ENCODE peak calls at places on chromosomes 3 and 15, in six cellular contexts. S is kidney, R is breast epithelium, B is mucosa of descending colon, A is HFF-Myc, Y is BJ. T is an unnamed sample.

GRCh38 chr3:194201953-194202666 is 66.2 kb downstream of the HES1 start:
- DNase-seq in S (no peak), R (no peak), B (no peak), A (no peak), Y (no peak), T (no peak)

GRCh38 chr3:125644036-125645025 is 49.0 kb upstream of the OSBPL11 start:
- DNase-seq in S (no peak), R (no peak), B (no peak), A (peak), Y (no peak), T (no peak)

GRCh38 chr3:178419078-178419477 is 117.2 kb upstream of the KCNMB2 start:
- DNase-seq in S (no peak), R (no peak), B (no peak), A (no peak), Y (no peak), T (no peak)

GRCh38 chr15:66720206-66721010 is 18.4 kb downstream of the SMAD6 start:
- DNase-seq in S (peak), R (no peak), B (no peak), A (no peak), Y (no peak), T (no peak)

GRCh38 chr3:127712461-127712860 is 39.7 kb downstream of the ABTB1 start:
- DNase-seq in S (peak), R (no peak), B (no peak), A (no peak), Y (no peak), T (no peak)

GRCh38 chr3:133488785-133489367 is 84.6 kb upstream of the CDV3 start:
- DNase-seq in S (no peak), R (no peak), B (no peak), A (peak), Y (peak), T (no peak)

GRCh38 chr3:5974637-5975322 is 787.3 kb downstream of the EDEM1 start:
- DNase-seq in S (no peak), R (no peak), B (no peak), A (no peak), Y (no peak), T (no peak)

GRCh38 chr3:41705893-41706292 is 256.0 kb downstream of the ULK4 start:
- DNase-seq in S (no peak), R (no peak), B (no peak), A (no peak), Y (no peak), T (no peak)

GRCh38 chr3:16102905-16103364 is 71.5 kb upstream of the GALNT15 start:
- DNase-seq in S (no peak), R (no peak), B (no peak), A (no peak), Y (peak), T (no peak)

GRCh38 chr3:134426660-134427181 is 52.5 kb upstream of the AMOTL2 start:
- DNase-seq in S (no peak), R (no peak), B (no peak), A (no peak), Y (no peak), T (no peak)

GRCh38 chr3:171349392-171349791 is 110.8 kb downstream of the TNIK start:
- DNase-seq in S (no peak), R (no peak), B (no peak), A (no peak), Y (peak), T (no peak)

GRCh38 chr3:141746962-141747361 is 8.9 kb downstream of the RNF7 start:
- DNase-seq in S (no peak), R (no peak), B (no peak), A (no peak), Y (no peak), T (no peak)

GRCh38 chr15:78415284-78415683 is 22.7 kb upstream of the IREB2 start:
- DNase-seq in S (no peak), R (no peak), B (no peak), A (no peak), Y (no peak), T (no peak)

GRCh38 chr3:121974601-121975111 is 47.4 kb downstream of the ILDR1 start:
- DNase-seq in S (no peak), R (no peak), B (no peak), A (no peak), Y (no peak), T (no peak)

GRCh38 chr3:71887256-71887655 is 102.3 kb upstream of the PROK2 start:
- DNase-seq in S (no peak), R (no peak), B (no peak), A (no peak), Y (no peak), T (no peak)

GRCh38 chr3:174821477-174821876 is 37.7 kb upstream of the NAALADL2 start:
- DNase-seq in S (no peak), R (no peak), B (no peak), A (no peak), Y (no peak), T (no peak)

GRCh38 chr3:110583373-110583935 is 488.2 kb upstream of the NECTIN3 start:
- DNase-seq in S (no peak), R (no peak), B (no peak), A (no peak), Y (no peak), T (no peak)

GRCh38 chr15:65576669-65577068 is 34.3 kb downstream of the INTS14 start:
- DNase-seq in S (no peak), R (no peak), B (no peak), A (no peak), Y (peak), T (no peak)

GRCh38 chr15:47726399-47726823 is 9.1 kb downstream of the SEMA6D start:
- DNase-seq in S (no peak), R (no peak), B (no peak), A (no peak), Y (no peak), T (no peak)

GRCh38 chr15:38477637-38478036 is 23.7 kb downstream of the FAM98B start:
- DNase-seq in S (no peak), R (no peak), B (no peak), A (no peak), Y (no peak), T (no peak)

GRCh38 chr15:92383528-92384326 is 10.0 kb upstream of the ST8SIA2 start:
- DNase-seq in S (no peak), R (no peak), B (no peak), A (no peak), Y (no peak), T (no peak)

GRCh38 chr3:188449421-188449820 is 295.5 kb downstream of the LPP start:
- DNase-seq in S (no peak), R (no peak), B (no peak), A (no peak), Y (no peak), T (no peak)

GRCh38 chr3:66453525-66454463 is 47.0 kb downstream of the LRIG1 start:
- DNase-seq in S (no peak), R (no peak), B (no peak), A (no peak), Y (no peak), T (no peak)

GRCh38 chr15:69782809-69783208 is 314.9 kb downstream of the TLE3 start:
- DNase-seq in S (no peak), R (no peak), B (no peak), A (no peak), Y (no peak), T (no peak)

GRCh38 chr15:69805248-69805953 is 292.3 kb downstream of the TLE3 start:
- DNase-seq in S (no peak), R (peak), B (no peak), A (no peak), Y (no peak), T (no peak)

GRCh38 chr3:184134746-184135148 is 411 bp upstream of the EIF2B5 start:
- DNase-seq in S (no peak), R (peak), B (no peak), A (no peak), Y (no peak), T (no peak)

GRCh38 chr15:90774731-90775521 is 57.8 kb downstream of the BLM start:
- DNase-seq in S (no peak), R (no peak), B (no peak), A (peak), Y (peak), T (no peak)

GRCh38 chr3:50167069-50167781 is 12.1 kb downstream of the SEMA3F start:
- DNase-seq in S (peak), R (no peak), B (peak), A (no peak), Y (no peak), T (no peak)

GRCh38 chr15:51438526-51438925 is 97.1 kb downstream of the GLDN start:
- DNase-seq in S (no peak), R (no peak), B (no peak), A (no peak), Y (no peak), T (no peak)

GRCh38 chr15:40286794-40287193 is 3.9 kb upstream of the ANKRD63 start:
- DNase-seq in S (no peak), R (no peak), B (no peak), A (no peak), Y (no peak), T (no peak)

GRCh38 chr15:40290540-40291087 is 7.8 kb upstream of the ANKRD63 start:
- DNase-seq in S (no peak), R (no peak), B (no peak), A (no peak), Y (no peak), T (no peak)

GRCh38 chr15:40287968-40288367 is 5.1 kb upstream of the ANKRD63 start:
- DNase-seq in S (no peak), R (no peak), B (no peak), A (no peak), Y (no peak), T (no peak)

GRCh38 chr15:40291088-40291574 is 8.3 kb upstream of the ANKRD63 start:
- DNase-seq in S (no peak), R (no peak), B (peak), A (no peak), Y (no peak), T (no peak)

GRCh38 chr15:40289140-40289775 is 6.4 kb upstream of the ANKRD63 start:
- DNase-seq in S (no peak), R (no peak), B (peak), A (no peak), Y (no peak), T (no peak)
- TF ChIP-seq CTCF in S (no peak), R (no peak), B (no peak), A (no peak), Y (no peak), T (no peak)

GRCh38 chr15:100926258-100926657 is 7.1 kb downstream of the LRRK1 start:
- DNase-seq in S (no peak), R (no peak), B (no peak), A (no peak), Y (no peak), T (no peak)
- TF ChIP-seq CTCF in S (no peak), R (no peak), B (no peak), A (peak), Y (no peak), T (no peak)

DNA sequence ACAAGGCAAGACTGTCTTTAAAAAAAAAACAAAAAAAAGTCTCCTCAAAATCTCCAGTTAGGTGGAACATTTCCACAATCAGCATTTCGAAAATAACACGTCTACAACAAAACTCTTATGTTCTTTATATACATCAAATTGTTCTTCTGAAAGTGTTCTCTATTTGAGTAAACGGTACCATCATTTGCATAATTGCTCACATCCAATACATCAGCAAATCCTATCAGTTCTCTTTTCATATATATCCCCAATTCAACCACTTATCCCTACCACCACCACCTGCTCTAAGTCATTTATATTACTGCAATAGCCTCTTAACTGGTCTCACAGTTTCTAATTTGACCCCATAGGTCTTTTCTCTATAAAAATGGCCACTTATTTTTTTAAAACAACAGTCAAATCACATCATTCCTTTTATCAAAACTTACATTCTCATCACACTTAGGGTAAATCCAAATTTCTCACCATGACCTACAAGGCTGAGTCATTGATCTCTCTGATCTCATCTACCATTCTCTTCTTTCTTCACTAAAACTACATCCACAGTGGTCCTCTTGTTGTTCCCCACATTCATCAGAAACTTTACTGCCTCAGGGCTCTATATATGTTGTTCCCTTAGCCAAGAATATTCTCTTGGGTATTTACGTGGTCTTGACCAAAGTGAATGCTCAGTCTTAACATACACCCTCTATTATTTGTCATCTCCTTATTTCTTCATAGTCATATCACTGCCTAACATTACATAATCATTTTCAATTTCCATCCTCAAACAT is 237.0 kb downstream of the SCAPER start:
- DNase-seq in S (no peak), R (no peak), B (no peak), A (no peak), Y (no peak), T (no peak)
- TF ChIP-seq CTCF in S (no peak), R (no peak), B (no peak), A (no peak), Y (no peak), T (no peak)

GRCh38 chr15:71411538-71412482 is 296.5 kb downstream of the THSD4 start:
- DNase-seq in S (no peak), R (no peak), B (peak), A (no peak), Y (peak), T (no peak)
- TF ChIP-seq CTCF in S (no peak), R (no peak), B (no peak), A (no peak), Y (peak), T (peak)

DNA sequence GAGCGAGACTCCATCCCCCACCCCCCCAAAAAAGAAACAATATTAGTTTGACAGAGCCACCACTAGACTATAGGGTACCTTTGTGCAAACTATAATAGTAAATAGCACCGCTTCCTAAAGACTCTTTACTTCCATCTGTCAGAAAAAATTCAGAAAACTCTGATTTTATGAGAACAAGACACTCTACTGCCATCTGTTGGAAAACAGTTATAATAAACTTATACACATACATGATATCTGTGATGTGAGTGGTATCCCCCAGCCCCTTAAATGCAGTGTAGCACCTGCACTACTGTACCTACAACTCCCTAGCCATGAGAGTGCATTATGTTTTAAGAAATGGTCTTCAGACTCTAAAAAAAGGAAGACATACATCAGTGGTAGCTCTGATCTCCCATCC is 47.1 kb upstream of the CTDSPL start:
- DNase-seq in S (no peak), R (no peak), B (no peak), A (no peak), Y (no peak), T (no peak)
- TF ChIP-seq CTCF in S (no peak), R (no peak), B (no peak), A (peak), Y (peak), T (peak)

GRCh38 chr3:27366062-27366591 is 3.1 kb downstream of the NEK10 start:
- DNase-seq in S (no peak), R (no peak), B (no peak), A (no peak), Y (no peak), T (no peak)

GRCh38 chr3:27368831-27369607 is at the start of gene NEK10:
- DNase-seq in S (peak), R (peak), B (peak), A (peak), Y (peak), T (peak)
- TF ChIP-seq CTCF in S (peak), R (peak), B (no peak), A (no peak), Y (peak), T (no peak)

GRCh38 chr3:24472358-24472757 is 22.3 kb downstream of the THRB start:
- DNase-seq in S (no peak), R (no peak), B (no peak), A (no peak), Y (no peak), T (no peak)
- TF ChIP-seq CTCF in S (no peak), R (no peak), B (no peak), A (no peak), Y (no peak), T (no peak)

GRCh38 chr15:88624971-88625290 is 3.8 kb downstream of the AEN start:
- DNase-seq in S (no peak), R (no peak), B (no peak), A (no peak), Y (no peak), T (no peak)

GRCh38 chr15:88623632-88624031 is 2.5 kb downstream of the AEN start:
- DNase-seq in S (no peak), R (no peak), B (no peak), A (no peak), Y (no peak), T (no peak)

GRCh38 chr15:88623061-88623460 is 1.9 kb downstream of the AEN start:
- DNase-seq in S (no peak), R (no peak), B (no peak), A (peak), Y (peak), T (no peak)

GRCh38 chr15:88622605-88622975 is 1.4 kb downstream of the AEN start:
- DNase-seq in S (no peak), R (no peak), B (no peak), A (no peak), Y (no peak), T (no peak)

DNA sequence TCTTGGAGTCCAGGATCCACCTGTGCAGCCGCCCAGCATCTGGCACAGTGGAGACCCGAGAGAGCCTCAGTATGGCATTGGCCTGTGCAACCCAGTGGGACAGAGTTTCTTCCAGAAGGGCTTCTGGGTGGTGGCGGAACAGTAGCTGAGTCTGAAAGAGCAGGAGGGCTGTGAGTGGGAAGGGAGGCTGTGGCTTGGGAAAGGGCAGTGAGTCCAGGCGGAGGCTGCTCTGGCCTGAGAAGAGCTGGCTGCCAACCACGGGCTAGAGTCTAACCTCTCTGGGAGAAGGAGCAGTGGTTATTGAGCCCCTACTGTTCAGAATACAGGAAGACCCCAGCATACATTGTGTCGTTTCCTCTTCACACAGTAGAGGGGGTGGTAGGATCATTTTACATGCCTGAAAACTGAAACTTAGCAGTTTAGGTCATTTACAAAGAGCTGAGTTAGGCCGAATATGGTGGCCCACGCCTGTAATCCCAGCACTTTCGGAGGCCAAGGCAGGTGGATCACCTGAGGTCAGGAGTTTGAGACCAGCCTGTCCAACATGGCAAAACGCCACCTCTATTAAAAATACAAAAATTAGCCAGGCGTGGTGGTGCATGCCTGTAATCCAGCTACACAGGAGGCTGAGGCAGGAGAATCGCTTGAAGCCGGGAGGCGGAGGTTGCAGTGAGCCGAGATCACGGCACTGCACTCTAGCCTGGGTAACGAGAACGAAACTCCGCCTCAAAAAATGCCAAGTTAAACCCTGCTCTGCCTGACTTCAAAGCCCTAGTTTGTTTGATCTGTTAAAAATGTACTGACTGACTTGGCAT is 3.2 kb downstream of the AEN start:
- DNase-seq in S (no peak), R (no peak), B (no peak), A (no peak), Y (no peak), T (no peak)
- TF ChIP-seq CTCF in S (peak), R (peak), B (no peak), A (peak), Y (peak), T (no peak)

GRCh38 chr3:169966951-169967915 is 626 bp downstream of the SEC62 start:
- DNase-seq in S (peak), R (peak), B (peak), A (peak), Y (no peak), T (no peak)

GRCh38 chr3:169968224-169968623 is 1.6 kb downstream of the SEC62 start:
- DNase-seq in S (no peak), R (no peak), B (no peak), A (no peak), Y (no peak), T (no peak)

GRCh38 chr3:169965562-169965961 is 1.0 kb upstream of the SEC62 start:
- DNase-seq in S (no peak), R (no peak), B (no peak), A (no peak), Y (no peak), T (no peak)

GRCh38 chr3:169964176-169964575 is 2.4 kb upstream of the SEC62 start:
- DNase-seq in S (no peak), R (no peak), B (no peak), A (no peak), Y (no peak), T (no peak)

DNA sequence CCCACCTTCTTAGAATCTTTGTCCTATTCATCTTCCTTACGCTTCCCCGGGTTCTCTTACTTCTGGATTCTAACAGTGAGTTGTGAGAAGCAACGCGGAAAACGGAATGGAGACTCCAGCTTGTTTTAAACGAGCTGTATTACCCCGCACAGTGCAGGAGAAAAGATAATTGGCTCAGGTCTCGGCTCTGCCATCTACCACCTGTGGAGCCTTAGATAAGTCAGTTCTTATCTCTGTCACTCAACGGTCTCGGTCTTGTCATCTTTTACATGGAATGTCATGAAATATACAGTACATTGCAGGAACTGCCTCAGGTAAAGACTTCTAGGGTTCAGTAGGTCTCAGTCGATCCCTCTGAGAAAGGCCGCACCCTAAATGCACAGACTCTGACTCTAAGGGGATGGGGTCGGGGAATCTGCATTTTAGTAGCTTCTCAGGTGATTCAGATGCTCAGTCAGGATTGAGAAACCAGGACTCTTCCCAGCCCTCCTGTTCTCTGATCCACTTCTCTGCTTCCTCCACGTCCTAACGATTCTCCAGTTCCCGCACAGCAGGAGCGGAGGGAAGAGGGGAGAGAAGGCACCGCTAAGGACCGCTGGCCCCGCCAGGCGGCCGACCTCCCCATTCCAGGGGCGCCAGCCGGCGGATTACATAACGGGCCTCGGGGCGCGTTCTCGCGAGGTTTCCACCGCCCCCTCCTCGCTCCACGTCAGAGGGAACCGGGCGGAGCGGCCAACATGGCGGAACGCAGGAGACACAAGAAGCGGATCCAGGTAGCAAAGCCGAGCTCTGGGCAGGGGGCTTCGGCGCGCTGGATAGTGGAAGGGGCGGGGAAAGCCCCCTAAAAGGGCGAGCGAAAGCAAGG is at the start of gene SEC62:
- DNase-seq in S (peak), R (peak), B (peak), A (peak), Y (no peak), T (peak)
- TF ChIP-seq CTCF in S (peak), R (peak), B (no peak), A (no peak), Y (peak), T (peak)